ENCODE peak calls at places on chromosomes 16 and 17, in six cellular contexts. F is colonic mucosa, A is keratinocyte, H is IMR-90, Q is left ventricle myocardium inferior, B is breast epithelium. Y is an unnamed sample.
A peak's percentile ranks its signal among the peaks of the same experiment; 100 is the strongest.

GRCh38 chr17:79728169-79728907 is 2.4 kb upstream of the ENPP7 start:
- DNase-seq in F (peak; percentile 88), A (peak; percentile 75), H (peak; percentile 91), Q (peak; percentile 70), B (peak; percentile 85), Y (peak; percentile 65)

GRCh38 chr16:57617604-57618111 is 10.8 kb upstream of the ADGRG1 start:
- DNase-seq in F (peak; percentile 17), A (no peak), H (no peak), Q (no peak), B (no peak), Y (no peak)

GRCh38 chr16:50314665-50315064 is 48.3 kb downstream of the ADCY7 start:
- DNase-seq in F (no peak), A (no peak), H (no peak), Q (no peak), B (no peak), Y (no peak)

GRCh38 chr16:85082553-85083050 is 29.7 kb downstream of the CIBAR2 start:
- DNase-seq in F (no peak), A (no peak), H (no peak), Q (no peak), B (no peak), Y (peak; percentile 66)

GRCh38 chr17:77382966-77383612 is 242.3 kb downstream of the SEC14L1 start:
- DNase-seq in F (no peak), A (no peak), H (peak; percentile 90), Q (no peak), B (no peak), Y (no peak)

GRCh38 chr17:74259667-74260524 is 14.1 kb upstream of the DNAI2 start:
- DNase-seq in F (no peak), A (no peak), H (no peak), Q (no peak), B (no peak), Y (no peak)

GRCh38 chr17:32875904-32876413 is 965 bp downstream of the MYO1D start:
- DNase-seq in F (no peak), A (no peak), H (peak; percentile 1), Q (no peak), B (no peak), Y (no peak)

GRCh38 chr17:48488548-48489106 is 42.2 kb downstream of the HOXB1 start:
- DNase-seq in F (no peak), A (no peak), H (no peak), Q (no peak), B (no peak), Y (no peak)

GRCh38 chr17:15942207-15942833 is 2.6 kb upstream of the ADORA2B start:
- DNase-seq in F (no peak), A (no peak), H (no peak), Q (peak; percentile 36), B (no peak), Y (no peak)

GRCh38 chr17:29929006-29929543 is 953 bp downstream of the SSH2 start:
- DNase-seq in F (peak; percentile 61), A (no peak), H (no peak), Q (no peak), B (no peak), Y (peak; percentile 11)

GRCh38 chr16:85316944-85317343 is 204.7 kb upstream of the CIBAR2 start:
- DNase-seq in F (no peak), A (no peak), H (no peak), Q (no peak), B (no peak), Y (no peak)

GRCh38 chr17:78664476-78665384 is 87.5 kb upstream of the DNAH17 start:
- DNase-seq in F (no peak), A (no peak), H (peak; percentile 23), Q (no peak), B (no peak), Y (no peak)

GRCh38 chr16:2532494-2533141 is 1.4 kb upstream of the CEMP1 start:
- DNase-seq in F (peak; percentile 87), A (no peak), H (peak; percentile 34), Q (peak; percentile 57), B (peak; percentile 93), Y (peak; percentile 74)

GRCh38 chr16:12067714-12068401 is 91.3 kb downstream of the SNX29 start:
- DNase-seq in F (peak; percentile 58), A (peak; percentile 35), H (peak; percentile 85), Q (no peak), B (peak; percentile 51), Y (peak; percentile 44)

GRCh38 chr17:1041746-1042145 is 44.8 kb downstream of the TIMM22 start:
- DNase-seq in F (no peak), A (no peak), H (no peak), Q (peak; percentile 7), B (no peak), Y (no peak)

GRCh38 chr17:67718325-67718941 is 697 bp downstream of the NOL11 start:
- DNase-seq in F (peak; percentile 34), A (no peak), H (peak; percentile 49), Q (no peak), B (no peak), Y (no peak)

GRCh38 chr16:54265558-54266213 is 20.9 kb downstream of the IRX3 start:
- DNase-seq in F (no peak), A (no peak), H (no peak), Q (no peak), B (no peak), Y (no peak)

GRCh38 chr17:78409191-78409621 is 30.8 kb downstream of the PGS1 start:
- DNase-seq in F (peak; percentile 95), A (no peak), H (no peak), Q (no peak), B (no peak), Y (no peak)

GRCh38 chr17:2250140-2251095 is 53.2 kb downstream of the SMG6 start:
- DNase-seq in F (no peak), A (no peak), H (peak; percentile 58), Q (no peak), B (no peak), Y (no peak)

GRCh38 chr17:17493249-17493985 is 2.8 kb downstream of the RASD1 start:
- DNase-seq in F (peak; percentile 60), A (no peak), H (no peak), Q (peak; percentile 45), B (peak; percentile 64), Y (no peak)

GRCh38 chr17:17494499-17495447 is 1.4 kb downstream of the RASD1 start:
- DNase-seq in F (peak; percentile 40), A (no peak), H (peak; percentile 37), Q (peak; percentile 51), B (peak; percentile 57), Y (no peak)

GRCh38 chr17:17495448-17496188 is 577 bp downstream of the RASD1 start:
- DNase-seq in F (no peak), A (no peak), H (peak; percentile 4), Q (no peak), B (peak; percentile 58), Y (peak; percentile 49)

GRCh38 chr17:17492562-17492961 is 3.6 kb downstream of the RASD1 start:
- DNase-seq in F (no peak), A (no peak), H (no peak), Q (no peak), B (no peak), Y (no peak)

DNA sequence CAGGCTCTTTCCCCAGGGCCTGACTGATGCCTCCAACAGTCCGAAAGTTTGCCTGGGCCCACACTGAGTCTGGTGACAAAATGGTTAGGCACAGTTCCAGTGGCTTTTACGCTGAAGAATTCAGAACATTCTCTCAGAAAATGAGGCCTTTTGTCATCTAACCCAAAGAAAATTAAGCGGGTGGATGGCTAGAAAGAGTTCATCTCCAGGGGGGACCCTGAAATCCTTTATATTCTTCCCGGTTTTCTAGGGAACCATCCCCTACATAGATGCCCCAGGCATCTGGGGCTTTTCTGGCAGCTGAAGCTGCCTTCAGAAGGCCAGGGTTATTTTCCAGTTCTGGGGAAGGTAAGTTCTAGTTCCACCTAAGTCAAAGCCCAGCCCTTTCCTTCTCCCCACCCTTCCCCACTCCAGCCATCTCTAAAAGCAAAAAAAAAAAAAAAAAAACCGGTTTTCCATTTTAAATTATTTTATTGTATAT is 2.2 kb downstream of the RASD1 start:
- DNase-seq in F (no peak), A (no peak), H (no peak), Q (no peak), B (peak; percentile 10), Y (no peak)
- TF ChIP-seq CTCF in F (no peak), A (no peak), H (no peak), Q (no peak), B (no peak), Y (no peak)

GRCh38 chr17:36653374-36653773 is 52.0 kb downstream of the MRM1 start:
- DNase-seq in F (no peak), A (no peak), H (no peak), Q (no peak), B (no peak), Y (no peak)
- H3K27me3 ChIP-seq in F (peaks cover 9% of the 10 kb centered on the region), A (peaks cover 61% of the 10 kb centered on the region), H (peaks cover 60% of the 10 kb centered on the region), Q (peaks cover 95% of the 10 kb centered on the region), B (peaks cover 2% of the 10 kb centered on the region), Y (peaks cover 2% of the 10 kb centered on the region)

DNA sequence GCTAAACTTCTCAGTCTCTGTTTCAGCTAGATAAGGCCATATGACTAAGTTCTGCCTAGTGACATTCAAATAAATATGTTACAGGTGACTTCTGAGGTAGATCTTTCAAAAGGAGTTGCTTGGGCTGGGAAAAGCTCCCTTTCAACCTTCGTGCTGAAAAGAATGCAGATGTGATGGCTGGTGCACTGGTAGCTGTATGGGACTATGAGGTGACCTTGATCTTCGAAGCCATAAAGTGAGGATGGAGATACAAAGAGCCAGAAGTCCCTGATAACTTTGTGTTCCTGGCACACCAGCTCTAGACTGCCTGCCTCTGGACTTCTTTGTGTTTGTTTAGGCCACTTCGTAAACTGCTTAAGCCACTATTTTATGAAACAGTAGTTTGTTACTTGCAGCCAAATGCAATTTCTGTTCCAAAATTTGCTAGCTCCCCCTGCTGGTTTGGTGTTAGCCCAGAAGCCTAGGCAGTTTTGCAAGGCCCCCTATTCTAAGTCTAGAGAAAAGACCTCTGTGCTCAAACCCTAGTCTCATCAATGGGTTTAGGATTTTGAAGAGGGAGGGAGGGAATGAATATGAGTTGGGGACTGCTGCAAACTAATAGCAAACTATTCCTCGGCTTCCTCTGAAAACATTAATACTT is 23.3 kb upstream of the ERCC4 start:
- DNase-seq in F (no peak), A (no peak), H (peak; percentile 6), Q (no peak), B (no peak), Y (no peak)
- TF ChIP-seq CTCF in F (no peak), A (no peak), H (peak; percentile 21), Q (no peak), B (no peak), Y (peak; percentile 51)

GRCh38 chr16:24009060-24009459 is 173.3 kb downstream of the PRKCB start:
- DNase-seq in F (no peak), A (no peak), H (no peak), Q (no peak), B (no peak), Y (no peak)

GRCh38 chr16:24010440-24011089 is 174.8 kb downstream of the PRKCB start:
- DNase-seq in F (peak; percentile 83), A (peak; percentile 32), H (peak; percentile 65), Q (peak; percentile 64), B (no peak), Y (no peak)

GRCh38 chr16:24011237-24011636 is 175.5 kb downstream of the PRKCB start:
- DNase-seq in F (no peak), A (no peak), H (no peak), Q (no peak), B (no peak), Y (no peak)

GRCh38 chr16:24007934-24008333 is 172.2 kb downstream of the PRKCB start:
- DNase-seq in F (no peak), A (no peak), H (no peak), Q (no peak), B (no peak), Y (no peak)

DNA sequence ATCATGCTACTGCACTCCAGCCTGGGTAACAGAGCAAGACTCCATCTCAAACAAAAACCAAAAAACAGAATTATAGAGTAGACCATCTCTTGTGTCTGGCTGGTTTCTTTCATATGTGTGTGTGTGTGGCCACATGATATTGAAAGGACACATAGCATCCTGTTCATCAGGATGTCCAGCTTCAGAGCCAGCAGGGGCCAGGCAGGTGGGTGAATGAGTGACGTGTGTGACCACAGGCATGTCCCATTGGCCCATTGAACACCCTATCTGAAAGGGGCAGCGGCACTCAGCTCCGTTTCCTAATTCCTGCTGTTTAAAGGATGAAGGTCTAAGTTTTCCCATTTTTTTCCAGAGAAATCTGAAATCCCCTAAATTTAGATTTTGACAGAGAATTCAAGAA is 174.2 kb downstream of the PRKCB start:
- DNase-seq in F (no peak), A (no peak), H (no peak), Q (no peak), B (no peak), Y (no peak)
- H3K27me3 ChIP-seq in F (no peaks in the 10 kb centered on the region), A (no peaks in the 10 kb centered on the region), H (no peaks in the 10 kb centered on the region), Q (peaks cover 80% of the 10 kb centered on the region), B (no peaks in the 10 kb centered on the region), Y (no peaks in the 10 kb centered on the region)

Y was measured in GM06990.